ENCODE peak calls at places on chromosomes 7 and 10, in nine cellular contexts. One of them, this sample, is unnamed.

GRCh38 chr7:22934473-22935065 is 79.4 kb downstream of the HYCC1 start:
- DNase-seq in choroid plexus epithelial cell: peak; percentile 24
- DNase-seq in A549: no peak
- DNase-seq in AG09309: no peak
- DNase-seq in dorsolateral prefrontal cortex: no peak
- DNase-seq in psoas muscle: no peak
- DNase-seq in astrocyte of the spinal cord: peak; percentile 30
- DNase-seq in heart left ventricle: no peak
- DNase-seq in GM23338: no peak
- DNase-seq in this sample: peak; percentile 16

GRCh38 chr7:79564123-79564522 is 110.7 kb upstream of the MAGI2 start:
- DNase-seq in choroid plexus epithelial cell: no peak
- DNase-seq in A549: no peak
- DNase-seq in AG09309: no peak
- DNase-seq in dorsolateral prefrontal cortex: no peak
- DNase-seq in psoas muscle: no peak
- DNase-seq in astrocyte of the spinal cord: no peak
- DNase-seq in heart left ventricle: no peak
- DNase-seq in GM23338: no peak
- DNase-seq in this sample: no peak

GRCh38 chr10:115898242-115898641 is 374.8 kb downstream of the GFRA1 start:
- DNase-seq in choroid plexus epithelial cell: no peak
- DNase-seq in A549: no peak
- DNase-seq in AG09309: no peak
- DNase-seq in dorsolateral prefrontal cortex: no peak
- DNase-seq in psoas muscle: no peak
- DNase-seq in astrocyte of the spinal cord: no peak
- DNase-seq in heart left ventricle: no peak
- DNase-seq in GM23338: no peak
- DNase-seq in this sample: no peak

GRCh38 chr10:130171196-130171595 is 35.0 kb downstream of the GLRX3 start:
- DNase-seq in choroid plexus epithelial cell: no peak
- DNase-seq in A549: no peak
- DNase-seq in AG09309: no peak
- DNase-seq in dorsolateral prefrontal cortex: no peak
- DNase-seq in psoas muscle: no peak
- DNase-seq in astrocyte of the spinal cord: no peak
- DNase-seq in heart left ventricle: no peak
- DNase-seq in GM23338: no peak
- DNase-seq in this sample: no peak

GRCh38 chr7:108613147-108613948 is 43.7 kb downstream of the DNAJB9 start:
- DNase-seq in choroid plexus epithelial cell: peak; percentile 65
- DNase-seq in A549: peak; percentile 27
- DNase-seq in AG09309: peak; percentile 4
- DNase-seq in dorsolateral prefrontal cortex: no peak
- DNase-seq in psoas muscle: no peak
- DNase-seq in astrocyte of the spinal cord: peak; percentile 50
- DNase-seq in heart left ventricle: no peak
- DNase-seq in GM23338: peak; percentile 76
- DNase-seq in this sample: peak; percentile 5

GRCh38 chr10:126175586-126176258 is 212.6 kb downstream of the ADAM12 start:
- DNase-seq in choroid plexus epithelial cell: peak; percentile 86
- DNase-seq in A549: no peak
- DNase-seq in AG09309: no peak
- DNase-seq in dorsolateral prefrontal cortex: no peak
- DNase-seq in psoas muscle: no peak
- DNase-seq in astrocyte of the spinal cord: peak; percentile 88
- DNase-seq in heart left ventricle: no peak
- DNase-seq in GM23338: no peak
- DNase-seq in this sample: peak; percentile 45

GRCh38 chr7:155945670-155946325 is 133.5 kb upstream of the SHH start:
- DNase-seq in choroid plexus epithelial cell: no peak
- DNase-seq in A549: no peak
- DNase-seq in AG09309: no peak
- DNase-seq in dorsolateral prefrontal cortex: no peak
- DNase-seq in psoas muscle: no peak
- DNase-seq in astrocyte of the spinal cord: no peak
- DNase-seq in heart left ventricle: no peak
- DNase-seq in GM23338: no peak
- DNase-seq in this sample: no peak

GRCh38 chr10:97849101-97849490 is 547 bp upstream of the GOLGA7B start:
- DNase-seq in choroid plexus epithelial cell: no peak
- DNase-seq in A549: no peak
- DNase-seq in AG09309: no peak
- DNase-seq in dorsolateral prefrontal cortex: no peak
- DNase-seq in psoas muscle: no peak
- DNase-seq in astrocyte of the spinal cord: no peak
- DNase-seq in heart left ventricle: no peak
- DNase-seq in GM23338: peak; percentile 41
- DNase-seq in this sample: no peak

GRCh38 chr10:97426776-97427570 is 982 bp downstream of the PGAM1 start:
- DNase-seq in choroid plexus epithelial cell: peak; percentile 42
- DNase-seq in A549: no peak
- DNase-seq in AG09309: no peak
- DNase-seq in dorsolateral prefrontal cortex: no peak
- DNase-seq in psoas muscle: no peak
- DNase-seq in astrocyte of the spinal cord: peak; percentile 18
- DNase-seq in heart left ventricle: no peak
- DNase-seq in GM23338: peak; percentile 37
- DNase-seq in this sample: peak; percentile 28

GRCh38 chr10:97585439-97585811 is 1.2 kb downstream of the HOGA1 start:
- DNase-seq in choroid plexus epithelial cell: no peak
- DNase-seq in A549: no peak
- DNase-seq in AG09309: no peak
- DNase-seq in dorsolateral prefrontal cortex: no peak
- DNase-seq in psoas muscle: no peak
- DNase-seq in astrocyte of the spinal cord: no peak
- DNase-seq in heart left ventricle: no peak
- DNase-seq in GM23338: no peak
- DNase-seq in this sample: no peak

GRCh38 chr7:24346129-24346528 is 62.1 kb downstream of the NPY start:
- DNase-seq in choroid plexus epithelial cell: no peak
- DNase-seq in A549: no peak
- DNase-seq in AG09309: no peak
- DNase-seq in dorsolateral prefrontal cortex: no peak
- DNase-seq in psoas muscle: no peak
- DNase-seq in astrocyte of the spinal cord: no peak
- DNase-seq in heart left ventricle: no peak
- DNase-seq in GM23338: no peak
- DNase-seq in this sample: no peak

GRCh38 chr7:125847706-125848105 is 918.1 kb upstream of the POT1 start:
- DNase-seq in choroid plexus epithelial cell: no peak
- DNase-seq in A549: no peak
- DNase-seq in AG09309: no peak
- DNase-seq in dorsolateral prefrontal cortex: no peak
- DNase-seq in psoas muscle: no peak
- DNase-seq in astrocyte of the spinal cord: no peak
- DNase-seq in heart left ventricle: no peak
- DNase-seq in GM23338: peak; percentile 50
- DNase-seq in this sample: no peak

GRCh38 chr10:80201592-80202256 is 3.6 kb downstream of the ANXA11 start:
- DNase-seq in choroid plexus epithelial cell: no peak
- DNase-seq in A549: no peak
- DNase-seq in AG09309: no peak
- DNase-seq in dorsolateral prefrontal cortex: no peak
- DNase-seq in psoas muscle: peak; percentile 51
- DNase-seq in astrocyte of the spinal cord: no peak
- DNase-seq in heart left ventricle: peak; percentile 76
- DNase-seq in GM23338: no peak
- DNase-seq in this sample: no peak

GRCh38 chr10:28783089-28783488 is 105.8 kb downstream of the BAMBI start:
- DNase-seq in choroid plexus epithelial cell: no peak
- DNase-seq in A549: no peak
- DNase-seq in AG09309: no peak
- DNase-seq in dorsolateral prefrontal cortex: no peak
- DNase-seq in psoas muscle: no peak
- DNase-seq in astrocyte of the spinal cord: no peak
- DNase-seq in heart left ventricle: no peak
- DNase-seq in GM23338: no peak
- DNase-seq in this sample: no peak

GRCh38 chr7:105013818-105014724 is at the start of gene KMT2E:
- DNase-seq in choroid plexus epithelial cell: peak; percentile 89
- DNase-seq in A549: peak; percentile 64
- DNase-seq in AG09309: peak; percentile 34
- DNase-seq in dorsolateral prefrontal cortex: peak; percentile 90
- DNase-seq in psoas muscle: peak; percentile 92
- DNase-seq in astrocyte of the spinal cord: peak; percentile 84
- DNase-seq in heart left ventricle: peak; percentile 93
- DNase-seq in GM23338: peak; percentile 89
- DNase-seq in this sample: peak; percentile 77
- TF ChIP-seq CTCF in choroid plexus epithelial cell: peak; percentile 20
- TF ChIP-seq CTCF in A549: no peak
- TF ChIP-seq CTCF in AG09309: peak; percentile 14
- TF ChIP-seq CTCF in dorsolateral prefrontal cortex: no peak
- TF ChIP-seq CTCF in psoas muscle: no peak
- TF ChIP-seq CTCF in astrocyte of the spinal cord: no peak
- TF ChIP-seq CTCF in heart left ventricle: no peak
- TF ChIP-seq CTCF in GM23338: no peak
- TF ChIP-seq CTCF in this sample: peak; percentile 23

GRCh38 chr7:117766915-117767314 is 106.3 kb downstream of the CTTNBP2 start:
- DNase-seq in choroid plexus epithelial cell: no peak
- DNase-seq in A549: no peak
- DNase-seq in AG09309: no peak
- DNase-seq in dorsolateral prefrontal cortex: no peak
- DNase-seq in psoas muscle: no peak
- DNase-seq in astrocyte of the spinal cord: no peak
- DNase-seq in heart left ventricle: no peak
- DNase-seq in GM23338: no peak
- DNase-seq in this sample: no peak
- H3K4me3 ChIP-seq in choroid plexus epithelial cell: no peak overlapping the region
- H3K4me3 ChIP-seq in A549: no peak overlapping the region
- H3K4me3 ChIP-seq in AG09309: no peak overlapping the region
- H3K4me3 ChIP-seq in dorsolateral prefrontal cortex: no peak overlapping the region
- H3K4me3 ChIP-seq in psoas muscle: no peak overlapping the region
- H3K4me3 ChIP-seq in astrocyte of the spinal cord: no peak overlapping the region
- H3K4me3 ChIP-seq in heart left ventricle: no peak overlapping the region
- H3K4me3 ChIP-seq in GM23338: no peak overlapping the region
- H3K4me3 ChIP-seq in this sample: no peak overlapping the region

DNA sequence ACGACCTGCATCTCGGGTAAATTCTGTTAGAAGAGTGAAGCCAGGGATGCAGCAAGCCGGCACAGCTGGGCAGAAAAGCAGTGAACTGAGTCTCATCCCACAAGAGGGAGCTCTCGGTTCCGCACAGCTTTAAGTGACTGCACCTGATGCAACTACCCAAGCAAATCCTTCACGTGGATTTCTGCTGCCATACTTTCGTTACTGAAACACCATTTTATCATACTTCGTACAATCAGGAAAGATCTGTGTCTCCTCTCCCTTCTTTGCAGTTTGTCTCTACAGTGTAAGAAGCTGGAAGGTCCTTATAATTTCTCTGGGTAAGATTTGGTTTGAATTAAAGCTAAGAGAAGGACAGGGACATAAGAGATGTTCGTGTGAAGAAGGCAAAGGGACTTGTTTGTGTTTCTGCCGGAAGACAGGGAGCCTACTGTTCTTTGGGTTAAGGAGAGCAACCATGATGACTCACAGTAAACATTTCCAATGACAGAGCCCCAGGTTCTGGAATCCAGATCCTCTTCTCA is 427.0 kb downstream of the GPAM start:
- DNase-seq in choroid plexus epithelial cell: peak; percentile 30
- DNase-seq in A549: peak; percentile 1
- DNase-seq in AG09309: no peak
- DNase-seq in dorsolateral prefrontal cortex: peak; percentile 42
- DNase-seq in psoas muscle: peak; percentile 12
- DNase-seq in astrocyte of the spinal cord: peak; percentile 4
- DNase-seq in heart left ventricle: peak; percentile 27
- DNase-seq in GM23338: peak; percentile 87
- DNase-seq in this sample: no peak
- TF ChIP-seq CTCF in choroid plexus epithelial cell: peak; percentile 38
- TF ChIP-seq CTCF in A549: peak; percentile 37
- TF ChIP-seq CTCF in AG09309: peak; percentile 24
- TF ChIP-seq CTCF in dorsolateral prefrontal cortex: peak; percentile 33
- TF ChIP-seq CTCF in psoas muscle: peak; percentile 23
- TF ChIP-seq CTCF in astrocyte of the spinal cord: no peak
- TF ChIP-seq CTCF in heart left ventricle: no peak
- TF ChIP-seq CTCF in GM23338: peak; percentile 93
- TF ChIP-seq CTCF in this sample: peak; percentile 3

DNA sequence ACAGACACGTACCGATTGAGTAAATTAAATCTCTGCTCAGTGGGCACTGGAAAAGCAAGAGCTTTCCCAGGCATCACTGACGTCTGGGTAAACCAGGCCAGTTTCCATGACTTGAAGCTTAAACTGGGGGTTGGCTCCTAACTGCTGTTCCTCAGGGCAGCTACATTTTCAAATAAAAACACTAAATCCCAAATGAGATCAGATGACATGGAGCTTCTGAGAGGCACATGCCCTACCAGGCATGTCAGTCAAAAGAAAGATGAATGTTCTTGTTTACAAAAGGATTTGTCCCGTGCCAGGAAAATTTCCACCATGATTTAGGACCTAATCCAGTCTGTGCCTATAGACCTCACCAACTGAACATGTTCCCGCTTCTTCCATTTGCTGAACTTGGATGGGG is 220.2 kb downstream of the KCNMA1 start:
- DNase-seq in choroid plexus epithelial cell: no peak
- DNase-seq in A549: no peak
- DNase-seq in AG09309: no peak
- DNase-seq in dorsolateral prefrontal cortex: no peak
- DNase-seq in psoas muscle: no peak
- DNase-seq in astrocyte of the spinal cord: no peak
- DNase-seq in heart left ventricle: no peak
- DNase-seq in GM23338: no peak
- DNase-seq in this sample: no peak
- H3K4me3 ChIP-seq in choroid plexus epithelial cell: no peak overlapping the region
- H3K4me3 ChIP-seq in A549: no peak overlapping the region
- H3K4me3 ChIP-seq in AG09309: no peak overlapping the region
- H3K4me3 ChIP-seq in dorsolateral prefrontal cortex: no peak overlapping the region
- H3K4me3 ChIP-seq in psoas muscle: no peak overlapping the region
- H3K4me3 ChIP-seq in astrocyte of the spinal cord: no peak overlapping the region
- H3K4me3 ChIP-seq in heart left ventricle: no peak overlapping the region
- H3K4me3 ChIP-seq in GM23338: no peak overlapping the region
- H3K4me3 ChIP-seq in this sample: no peak overlapping the region

DNA sequence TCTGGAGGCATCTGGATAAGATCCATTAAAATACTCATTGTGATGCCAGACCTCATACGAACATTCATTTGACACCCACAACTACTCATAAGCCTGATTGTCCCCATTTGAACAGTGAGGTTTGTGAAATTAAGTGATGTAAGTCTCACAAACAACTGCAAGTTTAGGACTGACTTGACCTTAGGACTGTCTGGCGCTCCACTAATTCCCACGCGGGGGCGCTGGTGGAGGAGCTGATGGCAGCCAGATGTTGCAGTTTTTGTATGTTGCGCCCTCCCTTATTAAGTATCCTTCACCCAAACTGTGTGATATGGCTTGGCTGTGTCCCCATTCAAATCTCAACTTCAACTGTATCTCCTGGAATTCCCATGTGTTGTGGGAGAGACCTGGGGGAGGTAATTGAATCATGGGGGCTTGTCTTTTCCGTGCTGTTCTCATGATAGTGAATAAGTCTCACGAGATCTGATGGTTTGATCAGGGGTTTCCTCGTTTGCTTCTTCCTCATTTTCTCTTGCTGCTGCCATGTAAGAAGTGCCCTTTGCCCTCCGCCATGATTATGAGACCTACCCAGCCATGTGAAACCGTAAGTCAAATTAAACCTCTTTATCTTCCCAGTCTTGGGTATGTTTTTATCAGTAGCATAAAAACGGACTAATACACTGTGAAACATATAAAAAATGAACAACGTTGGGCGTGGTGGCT is 20.3 kb upstream of the TIAL1 start:
- DNase-seq in choroid plexus epithelial cell: peak; percentile 41
- DNase-seq in A549: no peak
- DNase-seq in AG09309: no peak
- DNase-seq in dorsolateral prefrontal cortex: no peak
- DNase-seq in psoas muscle: peak; percentile 18
- DNase-seq in astrocyte of the spinal cord: no peak
- DNase-seq in heart left ventricle: no peak
- DNase-seq in GM23338: peak; percentile 51
- DNase-seq in this sample: no peak
- TF ChIP-seq CTCF in choroid plexus epithelial cell: peak; percentile 55
- TF ChIP-seq CTCF in A549: peak; percentile 23
- TF ChIP-seq CTCF in AG09309: peak; percentile 55
- TF ChIP-seq CTCF in dorsolateral prefrontal cortex: no peak
- TF ChIP-seq CTCF in psoas muscle: no peak
- TF ChIP-seq CTCF in astrocyte of the spinal cord: peak; percentile 20
- TF ChIP-seq CTCF in heart left ventricle: no peak
- TF ChIP-seq CTCF in GM23338: peak; percentile 69
- TF ChIP-seq CTCF in this sample: peak; percentile 53